ENCODE peak calls at places on chromosomes 13 and 19, in eight cellular contexts. X is HepG2; O is uterus; T is lower lobe of right lung; J is heart right ventricle; P is WERI-Rb-1; K is testis; E is CD4-positive, CD25-positive, alpha-beta regulatory T cell. L is an unnamed sample.

GRCh38 chr19:33252418-33252962 is 26.8 kb upstream of the SLC7A10 start:
- DNase-seq in X (no peak), O (no peak), T (peak; percentile 32), J (no peak), P (no peak), K (no peak), E (no peak), L (no peak)

GRCh38 chr13:25816239-25816638 is 235.6 kb downstream of the SHISA2 start:
- DNase-seq in X (no peak), O (no peak), T (peak; percentile 59), J (no peak), P (no peak), K (no peak), E (no peak), L (no peak)

GRCh38 chr19:49932041-49932451 is 2.7 kb upstream of the NUP62 start:
- DNase-seq in X (no peak), O (no peak), T (no peak), J (no peak), P (no peak), K (no peak), E (no peak), L (no peak)

GRCh38 chr19:36409841-36410240 is 8.6 kb downstream of the ZFP82 start:
- DNase-seq in X (no peak), O (no peak), T (no peak), J (no peak), P (no peak), K (no peak), E (no peak), L (no peak)

GRCh38 chr13:30708541-30708940 is 26.8 kb upstream of the ALOX5AP start:
- DNase-seq in X (no peak), O (no peak), T (no peak), J (no peak), P (no peak), K (no peak), E (no peak), L (no peak)

GRCh38 chr19:41323023-41323422 is 13.1 kb downstream of the CCDC97 start:
- DNase-seq in X (no peak), O (peak; percentile 76), T (no peak), J (peak; percentile 52), P (no peak), K (peak; percentile 56), E (no peak), L (peak; percentile 58)

GRCh38 chr19:5254944-5255343 is 85.7 kb downstream of the PTPRS start:
- DNase-seq in X (no peak), O (no peak), T (no peak), J (no peak), P (no peak), K (no peak), E (no peak), L (no peak)

GRCh38 chr19:3397266-3398022 is 31.1 kb downstream of the NFIC start:
- DNase-seq in X (peak; percentile 90), O (no peak), T (peak; percentile 73), J (peak; percentile 54), P (no peak), K (peak; percentile 68), E (no peak), L (no peak)

GRCh38 chr19:31110331-31110730 is 238.9 kb downstream of the TSHZ3 start:
- DNase-seq in X (no peak), O (peak; percentile 23), T (no peak), J (no peak), P (peak; percentile 46), K (no peak), E (no peak), L (no peak)

GRCh38 chr13:91058066-91058465 is 289.4 kb upstream of the MIR17HG start:
- DNase-seq in X (no peak), O (no peak), T (no peak), J (no peak), P (no peak), K (no peak), E (no peak), L (no peak)

DNA sequence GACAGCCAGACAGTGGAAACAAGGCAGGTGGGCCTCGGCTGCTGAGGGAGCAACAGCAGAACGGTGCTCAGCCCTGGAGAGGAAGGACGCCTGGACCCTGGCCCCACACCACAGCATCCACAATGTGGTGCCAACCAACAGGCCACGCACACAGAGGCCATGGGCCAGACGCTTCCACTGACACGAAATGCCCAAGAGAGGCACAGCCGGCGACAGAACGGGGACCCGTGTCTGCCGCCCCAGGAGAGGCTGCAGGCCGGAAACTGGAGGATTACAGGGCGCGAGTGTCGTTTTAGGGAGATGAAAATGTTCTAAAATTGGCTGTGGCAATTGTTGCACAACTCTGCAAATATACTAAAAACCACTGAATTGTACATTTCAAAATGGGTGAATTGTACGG is 69.7 kb downstream of the RASA3 start:
- DNase-seq in X (no peak), O (no peak), T (no peak), J (no peak), P (no peak), K (no peak), E (no peak), L (peak; percentile 60)
- H3K27ac ChIP-seq in X (no peak overlapping the region), O (peak overlapping the region; percentile 98), T (no peak overlapping the region), J (no peak overlapping the region), P (no peak overlapping the region), K (no peak overlapping the region), E (no peak overlapping the region), L (peak overlapping the region; percentile 97)

DNA sequence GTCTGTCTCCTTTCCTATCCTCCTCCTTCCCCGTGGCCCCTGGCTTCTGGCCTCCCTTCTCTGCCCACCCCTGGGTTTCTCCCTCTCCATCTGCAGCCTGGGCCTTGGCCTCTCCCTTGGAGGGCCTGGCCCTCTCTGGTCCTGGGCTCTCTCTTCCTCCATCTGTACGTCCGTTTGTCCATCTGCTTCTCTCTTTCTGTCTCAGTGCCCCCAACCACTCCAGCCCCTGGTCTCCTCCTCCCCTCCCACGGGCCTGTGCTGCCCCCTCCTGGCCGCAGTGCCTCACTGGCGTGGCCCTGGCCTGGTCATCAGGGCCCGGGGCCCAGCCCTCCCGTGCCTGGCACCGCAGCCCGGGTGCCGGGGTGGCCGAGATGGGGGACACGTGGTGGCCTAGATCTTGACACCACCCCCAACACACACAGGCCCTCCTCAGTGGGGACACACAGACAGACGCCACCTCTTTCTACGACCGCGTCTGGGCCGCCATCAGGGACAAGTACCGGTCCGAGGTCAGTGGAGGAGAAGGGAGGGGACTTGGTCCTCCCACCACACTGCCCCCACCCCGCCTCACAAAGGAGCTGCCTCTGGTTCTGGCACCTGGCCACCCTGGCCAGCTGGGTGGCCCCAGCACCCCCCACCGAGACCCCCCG is 11.3 kb downstream of the PRKCSH start:
- DNase-seq in X (no peak), O (peak; percentile 52), T (no peak), J (peak; percentile 74), P (peak; percentile 79), K (no peak), E (peak; percentile 28), L (peak; percentile 58)
- H3K36me3 ChIP-seq in X (peaks cover 21% of the 10 kb centered on the region), O (no peaks in the 10 kb centered on the region), T (peaks cover 90% of the 10 kb centered on the region), J (peaks cover 93% of the 10 kb centered on the region), P (peaks cover 71% of the 10 kb centered on the region), K (no peaks in the 10 kb centered on the region), E (peaks cover 42% of the 10 kb centered on the region), L (peaks cover 83% of the 10 kb centered on the region)

GRCh38 chr19:38278751-38279150 is 14.4 kb downstream of the SPINT2 start:
- DNase-seq in X (no peak), O (no peak), T (no peak), J (no peak), P (no peak), K (no peak), E (no peak), L (no peak)
- H3K27ac ChIP-seq in X (no peak overlapping the region), O (peak overlapping the region; percentile 80), T (peak overlapping the region; percentile 72), J (peak overlapping the region; percentile 72), P (no peak overlapping the region), K (peak overlapping the region; percentile 71), E (no peak overlapping the region), L (peak overlapping the region; percentile 66)

DNA sequence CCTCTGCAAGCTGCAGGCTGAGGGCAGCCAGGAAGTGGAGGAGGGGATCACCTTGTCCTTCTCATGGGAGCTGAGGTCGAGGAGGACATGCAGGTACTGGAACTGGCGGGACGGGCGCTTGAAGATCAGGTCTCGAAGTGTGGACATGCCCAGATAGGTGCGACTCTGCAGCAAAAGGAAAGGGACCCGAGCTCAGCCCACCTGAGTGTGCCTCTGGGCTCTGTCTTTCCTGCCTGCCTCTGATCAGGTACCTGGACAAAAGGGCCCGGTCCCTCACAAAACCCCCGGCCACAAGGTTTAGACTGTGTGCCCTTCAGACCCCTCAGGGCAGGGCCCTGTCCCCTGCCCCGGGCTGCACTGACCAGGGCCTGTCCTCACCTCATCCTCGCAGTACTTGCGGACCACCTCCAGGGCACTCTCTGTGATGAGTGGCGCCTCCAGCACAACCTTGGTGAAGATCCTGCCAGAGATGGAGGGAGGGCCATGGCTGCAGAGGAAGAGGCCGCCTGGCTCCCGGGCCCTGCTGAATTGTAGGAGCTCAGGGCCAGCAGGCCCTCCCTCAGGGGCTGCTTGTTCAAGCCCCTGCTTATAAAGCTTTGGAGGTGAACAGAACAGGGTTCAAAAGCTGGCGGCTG is 12.5 kb upstream of the RSPH6A start:
- DNase-seq in X (no peak), O (no peak), T (no peak), J (no peak), P (no peak), K (no peak), E (no peak), L (no peak)
- H3K36me3 ChIP-seq in X (peaks cover 42% of the 10 kb centered on the region), O (no peaks in the 10 kb centered on the region), T (peaks cover 100% of the 10 kb centered on the region), J (peaks cover 100% of the 10 kb centered on the region), P (peaks cover 81% of the 10 kb centered on the region), K (no peaks in the 10 kb centered on the region), E (peaks cover 67% of the 10 kb centered on the region), L (peaks cover 96% of the 10 kb centered on the region)

DNA sequence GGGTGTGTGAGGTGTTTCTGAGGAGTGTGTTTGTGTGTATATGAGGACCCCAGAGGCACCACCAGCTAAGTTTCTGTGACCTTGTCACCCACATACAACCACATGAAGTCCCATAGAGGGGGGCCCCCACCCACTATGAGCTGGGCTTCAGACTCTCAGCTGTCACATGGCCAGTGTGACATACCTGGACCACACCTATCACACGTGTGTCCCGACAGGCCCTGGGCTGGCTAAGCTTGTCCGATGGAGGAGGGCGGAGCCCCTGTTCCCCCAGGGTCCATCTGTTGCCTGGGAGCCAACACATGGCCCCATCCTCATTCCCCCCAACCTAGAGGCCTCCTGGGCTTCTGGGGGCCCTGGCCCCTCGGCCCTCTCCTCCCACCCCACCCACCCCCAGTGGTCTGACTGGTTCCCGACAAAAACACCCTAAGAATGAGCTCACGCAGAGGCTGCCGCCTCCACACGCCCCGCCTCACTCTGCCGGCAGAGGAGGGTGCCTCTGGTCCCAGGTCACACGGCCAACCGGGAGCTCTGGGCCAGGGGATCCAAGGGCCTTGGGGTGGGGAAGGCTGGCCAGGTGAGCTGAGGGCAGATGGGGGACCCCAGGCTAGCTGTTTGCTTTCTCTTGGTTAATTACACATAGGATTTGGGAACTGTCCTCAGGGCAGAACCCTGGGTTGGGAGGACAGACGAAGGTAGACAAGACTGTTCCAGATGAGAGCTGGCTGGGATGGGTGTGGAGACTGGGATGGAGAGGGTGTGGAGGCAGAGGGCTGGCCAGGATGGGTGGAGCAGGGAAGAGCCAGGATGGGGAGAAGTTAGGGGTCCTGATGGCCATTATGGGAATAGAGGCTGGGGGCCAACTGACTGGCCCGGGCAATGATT is 4.3 kb downstream of the KLC3 start:
- DNase-seq in X (no peak), O (no peak), T (no peak), J (no peak), P (no peak), K (no peak), E (no peak), L (no peak)
- H3K27ac ChIP-seq in X (no peak overlapping the region), O (no peak overlapping the region), T (no peak overlapping the region), J (no peak overlapping the region), P (no peak overlapping the region), K (no peak overlapping the region), E (no peak overlapping the region), L (no peak overlapping the region)

L was measured in psoas muscle.